ENCODE peak calls at places on chromosome 14, in ten cellular contexts. One of them, this sample, is unnamed.

GRCh38 chr14:59187802-59188460 is 536 bp upstream of the DAAM1 start:
- DNase-seq in epithelial cell of esophagus: peak; percentile 19
- DNase-seq in lung: no peak
- DNase-seq in ovary: peak; percentile 41
- DNase-seq in heart right ventricle: peak; percentile 25
- DNase-seq in cardiac fibroblast: no peak
- DNase-seq in breast epithelium: no peak
- DNase-seq in GM23338: peak; percentile 45
- DNase-seq in astrocyte of the spinal cord: no peak
- DNase-seq in cardiac muscle cell: peak; percentile 61
- DNase-seq in this sample: no peak

GRCh38 chr14:77041837-77042557 is 13.5 kb upstream of the IRF2BPL start:
- DNase-seq in epithelial cell of esophagus: peak; percentile 84
- DNase-seq in lung: peak; percentile 53
- DNase-seq in ovary: peak; percentile 75
- DNase-seq in heart right ventricle: peak; percentile 81
- DNase-seq in cardiac fibroblast: peak; percentile 96
- DNase-seq in breast epithelium: no peak
- DNase-seq in GM23338: no peak
- DNase-seq in astrocyte of the spinal cord: peak; percentile 97
- DNase-seq in cardiac muscle cell: peak; percentile 8
- DNase-seq in this sample: no peak

GRCh38 chr14:51552275-51552674 is 99.4 kb upstream of the FRMD6 start:
- DNase-seq in epithelial cell of esophagus: no peak
- DNase-seq in lung: no peak
- DNase-seq in ovary: no peak
- DNase-seq in heart right ventricle: no peak
- DNase-seq in cardiac fibroblast: no peak
- DNase-seq in breast epithelium: no peak
- DNase-seq in GM23338: peak; percentile 46
- DNase-seq in astrocyte of the spinal cord: no peak
- DNase-seq in cardiac muscle cell: no peak
- DNase-seq in this sample: no peak

GRCh38 chr14:98951031-98951430 is 321.0 kb downstream of the BCL11B start:
- DNase-seq in epithelial cell of esophagus: no peak
- DNase-seq in lung: no peak
- DNase-seq in ovary: no peak
- DNase-seq in heart right ventricle: no peak
- DNase-seq in cardiac fibroblast: no peak
- DNase-seq in breast epithelium: no peak
- DNase-seq in GM23338: no peak
- DNase-seq in astrocyte of the spinal cord: no peak
- DNase-seq in cardiac muscle cell: no peak
- DNase-seq in this sample: no peak

GRCh38 chr14:69327507-69327906 is 67.5 kb downstream of the GALNT16 start:
- DNase-seq in epithelial cell of esophagus: no peak
- DNase-seq in lung: no peak
- DNase-seq in ovary: no peak
- DNase-seq in heart right ventricle: no peak
- DNase-seq in cardiac fibroblast: no peak
- DNase-seq in breast epithelium: peak; percentile 41
- DNase-seq in GM23338: no peak
- DNase-seq in astrocyte of the spinal cord: no peak
- DNase-seq in cardiac muscle cell: no peak
- DNase-seq in this sample: no peak

GRCh38 chr14:68893566-68893965 is 85.5 kb downstream of the ACTN1 start:
- DNase-seq in epithelial cell of esophagus: no peak
- DNase-seq in lung: no peak
- DNase-seq in ovary: no peak
- DNase-seq in heart right ventricle: no peak
- DNase-seq in cardiac fibroblast: no peak
- DNase-seq in breast epithelium: no peak
- DNase-seq in GM23338: no peak
- DNase-seq in astrocyte of the spinal cord: no peak
- DNase-seq in cardiac muscle cell: no peak
- DNase-seq in this sample: no peak

GRCh38 chr14:68664225-68664681 is 128.6 kb downstream of the ZFP36L1 start:
- DNase-seq in epithelial cell of esophagus: no peak
- DNase-seq in lung: no peak
- DNase-seq in ovary: peak; percentile 40
- DNase-seq in heart right ventricle: no peak
- DNase-seq in cardiac fibroblast: no peak
- DNase-seq in breast epithelium: no peak
- DNase-seq in GM23338: no peak
- DNase-seq in astrocyte of the spinal cord: no peak
- DNase-seq in cardiac muscle cell: no peak
- DNase-seq in this sample: no peak

GRCh38 chr14:103318750-103319419 is 15.2 kb upstream of the EIF5 start:
- DNase-seq in epithelial cell of esophagus: no peak
- DNase-seq in lung: no peak
- DNase-seq in ovary: no peak
- DNase-seq in heart right ventricle: no peak
- DNase-seq in cardiac fibroblast: no peak
- DNase-seq in breast epithelium: no peak
- DNase-seq in GM23338: no peak
- DNase-seq in astrocyte of the spinal cord: no peak
- DNase-seq in cardiac muscle cell: no peak
- DNase-seq in this sample: no peak

GRCh38 chr14:20440882-20441281 is 4.9 kb upstream of the KLHL33 start:
- DNase-seq in epithelial cell of esophagus: no peak
- DNase-seq in lung: no peak
- DNase-seq in ovary: no peak
- DNase-seq in heart right ventricle: no peak
- DNase-seq in cardiac fibroblast: no peak
- DNase-seq in breast epithelium: no peak
- DNase-seq in GM23338: no peak
- DNase-seq in astrocyte of the spinal cord: no peak
- DNase-seq in cardiac muscle cell: no peak
- DNase-seq in this sample: no peak

GRCh38 chr14:21019377-21019776 is 5.5 kb downstream of the NDRG2 start:
- DNase-seq in epithelial cell of esophagus: no peak
- DNase-seq in lung: no peak
- DNase-seq in ovary: no peak
- DNase-seq in heart right ventricle: no peak
- DNase-seq in cardiac fibroblast: no peak
- DNase-seq in breast epithelium: no peak
- DNase-seq in GM23338: no peak
- DNase-seq in astrocyte of the spinal cord: no peak
- DNase-seq in cardiac muscle cell: no peak
- DNase-seq in this sample: no peak

GRCh38 chr14:91418387-91419043 is 895 bp upstream of the CCDC88C start:
- DNase-seq in epithelial cell of esophagus: peak; percentile 70
- DNase-seq in lung: peak; percentile 78
- DNase-seq in ovary: peak; percentile 56
- DNase-seq in heart right ventricle: peak; percentile 39
- DNase-seq in cardiac fibroblast: peak; percentile 43
- DNase-seq in breast epithelium: peak; percentile 68
- DNase-seq in GM23338: peak; percentile 75
- DNase-seq in astrocyte of the spinal cord: peak; percentile 40
- DNase-seq in cardiac muscle cell: peak; percentile 55
- DNase-seq in this sample: no peak

GRCh38 chr14:95480109-95480886 is 36.2 kb downstream of the SYNE3 start:
- DNase-seq in epithelial cell of esophagus: no peak
- DNase-seq in lung: peak; percentile 41
- DNase-seq in ovary: peak; percentile 62
- DNase-seq in heart right ventricle: peak; percentile 66
- DNase-seq in cardiac fibroblast: peak; percentile 57
- DNase-seq in breast epithelium: no peak
- DNase-seq in GM23338: no peak
- DNase-seq in astrocyte of the spinal cord: no peak
- DNase-seq in cardiac muscle cell: no peak
- DNase-seq in this sample: no peak

GRCh38 chr14:91127411-91127810 is 13.5 kb downstream of the DGLUCY start:
- DNase-seq in epithelial cell of esophagus: peak; percentile 97
- DNase-seq in lung: peak; percentile 79
- DNase-seq in ovary: no peak
- DNase-seq in heart right ventricle: peak; percentile 49
- DNase-seq in cardiac fibroblast: no peak
- DNase-seq in breast epithelium: peak; percentile 99
- DNase-seq in GM23338: no peak
- DNase-seq in astrocyte of the spinal cord: no peak
- DNase-seq in cardiac muscle cell: no peak
- DNase-seq in this sample: no peak

GRCh38 chr14:94161979-94162378 is 12.1 kb upstream of the PPP4R4 start:
- DNase-seq in epithelial cell of esophagus: no peak
- DNase-seq in lung: no peak
- DNase-seq in ovary: no peak
- DNase-seq in heart right ventricle: no peak
- DNase-seq in cardiac fibroblast: peak; percentile 50
- DNase-seq in breast epithelium: no peak
- DNase-seq in GM23338: no peak
- DNase-seq in astrocyte of the spinal cord: peak; percentile 17
- DNase-seq in cardiac muscle cell: no peak
- DNase-seq in this sample: peak; percentile 39
- H3K4me3 ChIP-seq in epithelial cell of esophagus: no peak overlapping the region
- H3K4me3 ChIP-seq in lung: no peak overlapping the region
- H3K4me3 ChIP-seq in ovary: no peak overlapping the region
- H3K4me3 ChIP-seq in heart right ventricle: no peak overlapping the region
- H3K4me3 ChIP-seq in cardiac fibroblast: no peak overlapping the region
- H3K4me3 ChIP-seq in breast epithelium: no peak overlapping the region
- H3K4me3 ChIP-seq in GM23338: no peak overlapping the region
- H3K4me3 ChIP-seq in astrocyte of the spinal cord: no peak overlapping the region
- H3K4me3 ChIP-seq in cardiac muscle cell: no peak overlapping the region
- H3K4me3 ChIP-seq in this sample: no peak overlapping the region

DNA sequence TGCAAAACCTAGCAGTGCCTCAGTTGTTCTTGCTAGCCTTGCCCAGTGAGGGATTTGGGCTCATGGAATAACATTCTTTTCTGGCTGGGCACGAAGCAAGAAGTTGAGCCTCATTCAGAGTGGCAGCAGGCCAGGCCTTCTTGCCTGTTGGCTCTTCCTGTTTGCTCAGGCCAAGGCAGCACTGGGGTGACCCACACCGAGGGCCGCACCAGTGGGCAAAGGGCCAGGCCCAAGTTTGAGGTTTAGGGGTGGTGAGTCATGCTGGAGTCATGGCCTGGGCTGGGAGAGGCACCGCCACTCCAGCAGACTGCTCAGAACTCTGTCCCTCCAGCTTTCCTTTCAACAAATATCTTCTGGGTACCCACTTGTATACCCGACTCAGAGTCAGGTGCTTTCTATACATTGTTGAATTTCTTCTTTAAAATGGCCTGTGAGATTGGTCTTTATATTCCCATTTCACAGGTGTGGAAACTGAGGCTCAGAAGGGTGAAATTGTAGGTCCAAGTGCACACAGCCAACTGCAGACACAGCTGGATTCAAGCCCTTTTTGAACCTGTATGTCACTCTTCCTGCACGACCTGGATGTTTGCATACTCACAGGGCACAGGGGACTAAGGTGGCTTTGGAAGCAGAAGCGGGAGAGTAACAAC is 279.4 kb downstream of the FOXN3 start:
- DNase-seq in epithelial cell of esophagus: peak; percentile 80
- DNase-seq in lung: peak; percentile 88
- DNase-seq in ovary: peak; percentile 21
- DNase-seq in heart right ventricle: no peak
- DNase-seq in cardiac fibroblast: peak; percentile 92
- DNase-seq in breast epithelium: peak; percentile 93
- DNase-seq in GM23338: no peak
- DNase-seq in astrocyte of the spinal cord: peak; percentile 96
- DNase-seq in cardiac muscle cell: no peak
- DNase-seq in this sample: no peak
- H3K4me3 ChIP-seq in epithelial cell of esophagus: no peak overlapping the region
- H3K4me3 ChIP-seq in lung: no peak overlapping the region
- H3K4me3 ChIP-seq in ovary: no peak overlapping the region
- H3K4me3 ChIP-seq in heart right ventricle: no peak overlapping the region
- H3K4me3 ChIP-seq in cardiac fibroblast: no peak overlapping the region
- H3K4me3 ChIP-seq in breast epithelium: no peak overlapping the region
- H3K4me3 ChIP-seq in GM23338: no peak overlapping the region
- H3K4me3 ChIP-seq in astrocyte of the spinal cord: no peak overlapping the region
- H3K4me3 ChIP-seq in cardiac muscle cell: no peak overlapping the region
- H3K4me3 ChIP-seq in this sample: no peak overlapping the region

GRCh38 chr14:70957710-70958109 is 50.5 kb downstream of the PCNX1 start:
- DNase-seq in epithelial cell of esophagus: no peak
- DNase-seq in lung: no peak
- DNase-seq in ovary: no peak
- DNase-seq in heart right ventricle: no peak
- DNase-seq in cardiac fibroblast: no peak
- DNase-seq in breast epithelium: no peak
- DNase-seq in GM23338: no peak
- DNase-seq in astrocyte of the spinal cord: no peak
- DNase-seq in cardiac muscle cell: no peak
- DNase-seq in this sample: no peak

GRCh38 chr14:70955543-70956480 is 48.6 kb downstream of the PCNX1 start:
- DNase-seq in epithelial cell of esophagus: peak; percentile 34
- DNase-seq in lung: no peak
- DNase-seq in ovary: no peak
- DNase-seq in heart right ventricle: no peak
- DNase-seq in cardiac fibroblast: peak; percentile 55
- DNase-seq in breast epithelium: no peak
- DNase-seq in GM23338: peak; percentile 41
- DNase-seq in astrocyte of the spinal cord: peak; percentile 22
- DNase-seq in cardiac muscle cell: peak; percentile 45
- DNase-seq in this sample: no peak

GRCh38 chr14:70956511-70956910 is 49.3 kb downstream of the PCNX1 start:
- DNase-seq in epithelial cell of esophagus: no peak
- DNase-seq in lung: no peak
- DNase-seq in ovary: no peak
- DNase-seq in heart right ventricle: no peak
- DNase-seq in cardiac fibroblast: no peak
- DNase-seq in breast epithelium: no peak
- DNase-seq in GM23338: no peak
- DNase-seq in astrocyte of the spinal cord: no peak
- DNase-seq in cardiac muscle cell: no peak
- DNase-seq in this sample: no peak

GRCh38 chr14:70952485-70952884 is 45.2 kb downstream of the PCNX1 start:
- DNase-seq in epithelial cell of esophagus: no peak
- DNase-seq in lung: no peak
- DNase-seq in ovary: no peak
- DNase-seq in heart right ventricle: no peak
- DNase-seq in cardiac fibroblast: no peak
- DNase-seq in breast epithelium: no peak
- DNase-seq in GM23338: no peak
- DNase-seq in astrocyte of the spinal cord: no peak
- DNase-seq in cardiac muscle cell: no peak
- DNase-seq in this sample: no peak

GRCh38 chr14:70954068-70954467 is 46.8 kb downstream of the PCNX1 start:
- DNase-seq in epithelial cell of esophagus: no peak
- DNase-seq in lung: no peak
- DNase-seq in ovary: no peak
- DNase-seq in heart right ventricle: no peak
- DNase-seq in cardiac fibroblast: no peak
- DNase-seq in breast epithelium: no peak
- DNase-seq in GM23338: no peak
- DNase-seq in astrocyte of the spinal cord: no peak
- DNase-seq in cardiac muscle cell: no peak
- DNase-seq in this sample: no peak
- H3K4me3 ChIP-seq in epithelial cell of esophagus: no peak overlapping the region
- H3K4me3 ChIP-seq in lung: no peak overlapping the region
- H3K4me3 ChIP-seq in ovary: no peak overlapping the region
- H3K4me3 ChIP-seq in heart right ventricle: no peak overlapping the region
- H3K4me3 ChIP-seq in cardiac fibroblast: no peak overlapping the region
- H3K4me3 ChIP-seq in breast epithelium: no peak overlapping the region
- H3K4me3 ChIP-seq in GM23338: no peak overlapping the region
- H3K4me3 ChIP-seq in astrocyte of the spinal cord: no peak overlapping the region
- H3K4me3 ChIP-seq in cardiac muscle cell: no peak overlapping the region
- H3K4me3 ChIP-seq in this sample: no peak overlapping the region

DNA sequence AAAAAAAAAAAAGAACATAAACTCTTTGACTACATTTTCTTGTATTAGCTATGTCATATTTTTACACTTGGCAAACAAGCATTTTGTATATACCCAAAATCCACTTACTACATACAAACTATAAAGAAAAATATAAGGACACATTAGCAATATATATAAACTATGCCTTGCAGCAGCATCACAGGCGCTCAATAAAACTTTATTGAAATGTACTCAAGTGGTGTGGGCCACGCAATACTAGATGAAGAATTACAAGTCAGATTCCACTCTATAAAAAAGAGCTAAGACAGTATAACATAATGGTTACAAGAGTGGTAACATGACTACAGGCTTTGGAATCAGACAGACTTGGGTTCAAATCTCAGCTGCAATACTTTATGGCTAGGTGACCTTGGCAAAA is 3.1 kb upstream of the AP4S1 start:
- DNase-seq in epithelial cell of esophagus: no peak
- DNase-seq in lung: no peak
- DNase-seq in ovary: no peak
- DNase-seq in heart right ventricle: no peak
- DNase-seq in cardiac fibroblast: no peak
- DNase-seq in breast epithelium: no peak
- DNase-seq in GM23338: no peak
- DNase-seq in astrocyte of the spinal cord: no peak
- DNase-seq in cardiac muscle cell: no peak
- DNase-seq in this sample: no peak
- H3K4me3 ChIP-seq in epithelial cell of esophagus: no peak overlapping the region
- H3K4me3 ChIP-seq in lung: no peak overlapping the region
- H3K4me3 ChIP-seq in ovary: no peak overlapping the region
- H3K4me3 ChIP-seq in heart right ventricle: no peak overlapping the region
- H3K4me3 ChIP-seq in cardiac fibroblast: no peak overlapping the region
- H3K4me3 ChIP-seq in breast epithelium: no peak overlapping the region
- H3K4me3 ChIP-seq in GM23338: no peak overlapping the region
- H3K4me3 ChIP-seq in astrocyte of the spinal cord: no peak overlapping the region
- H3K4me3 ChIP-seq in cardiac muscle cell: no peak overlapping the region
- H3K4me3 ChIP-seq in this sample: no peak overlapping the region